ENCODE peak calls at places on chromosomes 4 and X, in ten cellular contexts. C is fibroblast of lung, N is transverse colon, O is heart right ventricle, Q is HCT116, L is colonic mucosa, S is gastrocnemius medialis, U is mammary epithelial cell, X is mucosa of descending colon, E is thoracic aorta. J is an unnamed sample.
A peak's percentile ranks its signal among the peaks of the same experiment; 100 is the strongest.

GRCh38 chr4:32775049-32775448 is 2054.9 kb downstream of the PCDH7 start:
- DNase-seq in O (no peak), X (no peak), L (no peak), N (no peak), E (no peak), S (no peak), Q (peak; percentile 69), U (no peak), C (peak; percentile 51), J (no peak)

GRCh38 chr4:25029479-25030282 is 1.1 kb downstream of the LGI2 start:
- DNase-seq in C (no peak), U (no peak), Q (no peak), X (no peak), E (no peak), S (no peak), N (peak; percentile 9), O (no peak), L (no peak), J (no peak)

GRCh38 chr4:146018247-146018646 is 79.6 kb upstream of the ZNF827 start:
- DNase-seq in S (no peak), U (no peak), C (no peak), E (no peak), L (no peak), Q (no peak), O (no peak), N (no peak), X (no peak), J (no peak)

GRCh38 chr4:187612211-187612780 is 383.3 kb upstream of the ZFP42 start:
- DNase-seq in U (no peak), O (no peak), N (no peak), L (no peak), X (no peak), S (no peak), Q (no peak), C (peak; percentile 23), E (no peak), J (no peak)

GRCh38 chr4:111717916-111718315 is 427.3 kb upstream of the FAM241A start:
- DNase-seq in O (no peak), Q (no peak), E (no peak), C (no peak), N (peak; percentile 7), S (no peak), L (no peak), U (no peak), X (no peak), J (no peak)

GRCh38 chr4:96946552-96946951 is 1106.7 kb downstream of the PDHA2 start:
- DNase-seq in S (no peak), Q (no peak), C (no peak), E (no peak), L (no peak), U (no peak), N (no peak), O (no peak), X (no peak), J (no peak)

GRCh38 chrX:147803948-147804347 is 107.8 kb upstream of the FMR1 start:
- DNase-seq in E (no peak), S (no peak), N (no peak), O (no peak), C (no peak), L (no peak), U (no peak), Q (no peak), X (no peak), J (no peak)

GRCh38 chrX:125507119-125507518 is 187.4 kb downstream of the TEX13C start:
- DNase-seq in C (no peak), E (no peak), X (no peak), S (no peak), Q (no peak), L (no peak), U (peak; percentile 54), N (no peak), O (no peak), J (no peak)

GRCh38 chrX:12693754-12694153 is 97.5 kb upstream of the PRPS2 start:
- DNase-seq in U (no peak), E (no peak), N (no peak), C (no peak), L (no peak), X (no peak), O (no peak), S (no peak), Q (no peak), J (no peak)

GRCh38 chr4:137367608-137368007 is 164.7 kb downstream of the PCDH18 start:
- DNase-seq in X (no peak), N (no peak), O (no peak), L (no peak), Q (no peak), E (no peak), S (no peak), C (peak; percentile 96), U (peak; percentile 85), J (no peak)

GRCh38 chr4:106615961-106616360 is 247.4 kb upstream of the GIMD1 start:
- DNase-seq in U (no peak), O (no peak), C (no peak), Q (no peak), E (no peak), L (no peak), S (no peak), N (no peak), X (no peak), J (no peak)

GRCh38 chr4:100190643-100191600 is 654 bp upstream of the DDIT4L start:
- DNase-seq in Q (no peak), X (no peak), L (no peak), C (peak; percentile 58), S (peak; percentile 36), N (no peak), E (no peak), O (no peak), U (peak; percentile 4), J (no peak)

GRCh38 chr4:139509727-139510410 is 46.1 kb downstream of the SETD7 start:
- DNase-seq in O (no peak), L (no peak), Q (no peak), U (no peak), S (no peak), N (no peak), C (peak; percentile 12), E (no peak), X (no peak), J (no peak)

GRCh38 chrX:50691820-50692219 is 122.2 kb downstream of the SHROOM4 start:
- DNase-seq in C (peak; percentile 46), N (no peak), O (no peak), Q (peak; percentile 27), L (peak; percentile 21), S (no peak), E (no peak), U (peak; percentile 27), X (no peak), J (no peak)

GRCh38 chrX:119757979-119758681 is at the start of gene SOWAHD:
- DNase-seq in S (no peak), L (peak; percentile 78), O (peak; percentile 34), E (no peak), C (peak; percentile 21), Q (no peak), X (peak; percentile 81), N (peak; percentile 75), U (peak; percentile 39), J (no peak)

GRCh38 chrX:70172964-70173363 is 4.3 kb upstream of the DGAT2L6 start:
- DNase-seq in Q (no peak), C (no peak), O (no peak), L (no peak), X (no peak), N (no peak), E (no peak), S (no peak), U (no peak), J (no peak)

GRCh38 chr4:6885953-6886557 is 23.6 kb upstream of the TBC1D14 start:
- DNase-seq in N (no peak), Q (no peak), X (no peak), L (peak; percentile 37), E (no peak), O (peak; percentile 53), C (peak; percentile 49), S (peak; percentile 81), U (peak; percentile 46), J (peak; percentile 50)
- TF ChIP-seq CTCF in N (no peak), Q (peak; percentile 33), X (no peak), L (no peak), E (no peak), O (peak; percentile 51), C (peak; percentile 9), S (peak; percentile 49), U (peak; percentile 56), J (no peak)

GRCh38 chr4:78568640-78569261 is 17.2 kb downstream of the ANXA3 start:
- DNase-seq in Q (no peak), X (no peak), U (no peak), C (no peak), S (no peak), E (no peak), L (no peak), O (no peak), N (no peak), J (no peak)
- H3K4me1 ChIP-seq in Q (peaks cover 70% of the 10 kb centered on the region), X (peaks cover 10% of the 10 kb centered on the region), U (peaks cover 67% of the 10 kb centered on the region), C (peaks cover 13% of the 10 kb centered on the region), S (no peaks in the 10 kb centered on the region), E (no peaks in the 10 kb centered on the region), L (peaks cover 6% of the 10 kb centered on the region), O (peaks cover 29% of the 10 kb centered on the region), N (peaks cover 26% of the 10 kb centered on the region), J (peaks cover 2% of the 10 kb centered on the region)

DNA sequence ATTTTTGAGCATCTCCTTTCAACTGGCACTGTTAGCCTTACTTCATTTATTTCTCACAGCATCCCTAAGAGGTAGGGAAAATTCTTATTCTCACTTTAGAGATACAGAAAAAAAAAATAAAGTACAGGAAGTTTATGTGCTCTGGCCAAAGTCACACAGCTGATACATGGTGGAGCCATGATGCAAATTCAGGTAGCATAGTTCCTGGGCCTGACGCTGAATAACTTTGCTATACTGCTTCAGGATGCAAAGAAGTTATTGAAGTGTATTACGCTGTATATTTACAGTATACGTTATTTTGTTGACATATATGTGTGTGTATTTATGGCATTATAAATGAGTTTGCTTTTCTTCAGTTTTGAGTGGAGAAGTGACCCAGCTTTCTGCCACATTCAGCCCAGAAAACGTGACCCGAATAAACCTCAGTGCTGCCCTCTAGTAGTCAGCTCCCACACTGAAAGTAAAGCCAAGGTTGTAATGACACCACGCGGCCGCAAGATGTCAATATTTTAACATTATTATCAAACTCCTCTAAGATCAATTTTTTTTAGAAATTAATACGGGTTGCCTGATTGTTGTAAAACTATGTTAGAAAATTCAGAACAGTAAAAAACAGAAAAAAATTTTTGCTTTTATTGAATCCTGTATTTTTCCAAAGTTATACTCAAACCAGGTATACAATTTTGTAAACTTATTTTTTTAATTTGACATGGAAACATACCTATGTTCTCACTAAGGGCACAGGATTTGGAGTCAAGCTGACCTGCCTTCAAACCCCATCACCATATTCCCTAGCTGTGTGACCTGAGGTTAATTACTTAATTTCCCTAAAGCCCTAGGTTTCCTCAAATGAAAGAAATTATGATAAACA is 3.8 kb upstream of the GUCY2F start:
- DNase-seq in Q (peak; percentile 49), N (peak; percentile 63), L (peak; percentile 64), S (peak; percentile 25), C (peak; percentile 75), O (no peak), E (peak; percentile 3), X (peak; percentile 37), U (peak; percentile 55), J (peak; percentile 10)
- TF ChIP-seq CTCF in Q (peak; percentile 73), N (peak; percentile 84), L (peak; percentile 96), S (peak; percentile 81), C (peak; percentile 86), O (peak; percentile 86), E (peak; percentile 81), X (peak; percentile 70), U (peak; percentile 95), J (peak; percentile 82)

GRCh38 chr4:6267573-6267972 is 2.1 kb upstream of the WFS1 start:
- DNase-seq in C (no peak), X (no peak), E (no peak), U (no peak), N (no peak), L (no peak), S (no peak), O (no peak), Q (no peak), J (no peak)
- H3K4me1 ChIP-seq in C (peaks cover 21% of the 10 kb centered on the region), X (peaks cover 6% of the 10 kb centered on the region), E (peaks cover 25% of the 10 kb centered on the region), U (peaks cover 22% of the 10 kb centered on the region), N (peaks cover 30% of the 10 kb centered on the region), L (peaks cover 6% of the 10 kb centered on the region), S (peaks cover 22% of the 10 kb centered on the region), O (peaks cover 28% of the 10 kb centered on the region), Q (peaks cover 29% of the 10 kb centered on the region), J (peaks cover 18% of the 10 kb centered on the region)

GRCh38 chr4:26787461-26788340 is 72.9 kb upstream of the STIM2 start:
- DNase-seq in N (peak; percentile 39), U (peak; percentile 85), L (peak; percentile 57), E (no peak), X (peak; percentile 60), S (peak; percentile 30), Q (peak; percentile 70), C (peak; percentile 49), O (peak; percentile 36), J (no peak)
- TF ChIP-seq CTCF in N (peak; percentile 18), U (peak; percentile 24), L (peak; percentile 12), E (no peak), X (no peak), S (peak; percentile 30), Q (peak; percentile 39), C (peak; percentile 11), O (peak; percentile 47), J (peak; percentile 6)